ENCODE peak calls at places on chromosomes 11 and 22, in four cellular contexts. N is neural crest cell, E is AG10803, O is endodermal cell. B is an unnamed sample.

GRCh38 chr11:80107415-80107814 is 666.6 kb upstream of the TENM4 start:
- DNase-seq in N (no peak), E (no peak), O (no peak), B (no peak)

GRCh38 chr11:1202776-1203504 is 19.9 kb upstream of the MUC5B start:
- DNase-seq in O (peak), E (peak), N (peak), B (peak)

GRCh38 chr11:73795925-73796632 is 8.4 kb downstream of the MRPL48 start:
- DNase-seq in O (peak), E (no peak), N (no peak), B (peak)

GRCh38 chr11:121482231-121483129 is 29.7 kb upstream of the SORL1-AS1 start:
- DNase-seq in E (no peak), N (no peak), O (peak), B (no peak)

GRCh38 chr11:69707156-69707555 is 3.3 kb upstream of the FGF19 start:
- DNase-seq in O (peak), E (no peak), N (no peak), B (no peak)

GRCh38 chr22:50340157-50340879 is 2.8 kb upstream of the PPP6R2 start:
- DNase-seq in N (no peak), E (peak), O (peak), B (peak)

GRCh38 chr22:32476804-32477203 is 2.2 kb downstream of the FBXO7 start:
- DNase-seq in N (no peak), E (no peak), O (no peak), B (no peak)

GRCh38 chr22:28799834-28800307 is 498 bp downstream of the XBP1 start:
- DNase-seq in E (peak), N (peak), O (peak), B (peak)

GRCh38 chr22:39311592-39312400 is 7.6 kb downstream of the RPL3 start:
- DNase-seq in N (no peak), E (no peak), O (peak), B (no peak)

GRCh38 chr11:113457784-113458183 is 17.4 kb downstream of the DRD2 start:
- DNase-seq in E (no peak), O (peak), N (no peak), B (peak)

GRCh38 chr22:41285820-41286638 is at the start of gene RANGAP1:
- DNase-seq in O (peak), N (peak), E (peak), B (peak)

GRCh38 chr22:31286360-31287255 is 5.7 kb downstream of the PIK3IP1 start:
- DNase-seq in E (no peak), N (no peak), O (no peak), B (no peak)

GRCh38 chr11:5712507-5712906 is 22.9 kb downstream of the TRIM22 start:
- DNase-seq in O (no peak), E (no peak), N (no peak), B (no peak)

GRCh38 chr11:27972432-27973170 is 135.4 kb downstream of the KIF18A start:
- DNase-seq in N (no peak), O (no peak), E (peak), B (no peak)

GRCh38 chr11:118900535-118901384 is 17.1 kb downstream of the CXCR5 start:
- DNase-seq in E (no peak), O (no peak), N (no peak), B (no peak)

GRCh38 chr11:33480636-33481035 is 220.0 kb downstream of the C11orf91 start:
- DNase-seq in O (peak), N (no peak), E (no peak), B (no peak)

GRCh38 chr22:27370281-27370680 is 431.3 kb downstream of the MN1 start:
- DNase-seq in N (no peak), O (no peak), E (no peak), B (no peak)

GRCh38 chr11:114594703-114595102 is 883 bp downstream of the NXPE4 start:
- DNase-seq in O (peak), N (no peak), E (no peak), B (no peak)

GRCh38 chr22:26763633-26764295 is 106.4 kb downstream of the MIAT start:
- DNase-seq in E (peak), N (no peak), O (peak), B (no peak)

GRCh38 chr11:57658023-57658361 is 430 bp downstream of the CLP1 start:
- DNase-seq in N (no peak), E (no peak), O (no peak), B (no peak)

GRCh38 chr22:31973739-31974138 is 29.4 kb downstream of the YWHAH start:
- DNase-seq in N (no peak), O (no peak), E (no peak), B (no peak)

GRCh38 chr11:103609117-103610066 is 427.0 kb upstream of the DDI1 start:
- DNase-seq in E (peak), O (peak), N (no peak), B (no peak)
- TF ChIP-seq CTCF in E (peak), O (peak), N (peak), B (peak)

DNA sequence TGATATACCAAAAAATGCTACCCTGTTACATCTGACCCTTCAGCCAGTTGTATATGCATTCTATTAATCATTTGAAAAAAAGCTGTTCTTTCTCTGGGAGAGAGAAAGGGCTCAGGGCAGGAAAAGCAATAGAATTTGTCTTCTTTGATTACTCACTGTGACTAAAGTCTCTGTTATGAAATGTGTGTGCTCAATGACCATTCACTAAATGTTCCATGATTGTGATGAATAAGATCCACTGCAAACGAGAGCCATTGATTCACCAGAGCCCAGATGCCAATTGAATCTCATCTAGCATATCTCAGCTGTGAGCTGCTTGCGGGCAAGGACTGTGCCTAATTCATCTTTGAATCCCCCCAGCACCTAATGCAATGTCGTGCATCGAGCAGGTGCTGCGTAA is 184.3 kb downstream of the OPCML start:
- DNase-seq in O (no peak), N (no peak), E (no peak), B (no peak)
- TF ChIP-seq CTCF in O (no peak), N (no peak), E (no peak), B (no peak)

GRCh38 chr11:76444384-76445121 is at the start of gene EMSY:
- DNase-seq in E (peak), O (peak), N (peak), B (peak)
- TF ChIP-seq CTCF in E (no peak), O (no peak), N (no peak), B (no peak)

DNA sequence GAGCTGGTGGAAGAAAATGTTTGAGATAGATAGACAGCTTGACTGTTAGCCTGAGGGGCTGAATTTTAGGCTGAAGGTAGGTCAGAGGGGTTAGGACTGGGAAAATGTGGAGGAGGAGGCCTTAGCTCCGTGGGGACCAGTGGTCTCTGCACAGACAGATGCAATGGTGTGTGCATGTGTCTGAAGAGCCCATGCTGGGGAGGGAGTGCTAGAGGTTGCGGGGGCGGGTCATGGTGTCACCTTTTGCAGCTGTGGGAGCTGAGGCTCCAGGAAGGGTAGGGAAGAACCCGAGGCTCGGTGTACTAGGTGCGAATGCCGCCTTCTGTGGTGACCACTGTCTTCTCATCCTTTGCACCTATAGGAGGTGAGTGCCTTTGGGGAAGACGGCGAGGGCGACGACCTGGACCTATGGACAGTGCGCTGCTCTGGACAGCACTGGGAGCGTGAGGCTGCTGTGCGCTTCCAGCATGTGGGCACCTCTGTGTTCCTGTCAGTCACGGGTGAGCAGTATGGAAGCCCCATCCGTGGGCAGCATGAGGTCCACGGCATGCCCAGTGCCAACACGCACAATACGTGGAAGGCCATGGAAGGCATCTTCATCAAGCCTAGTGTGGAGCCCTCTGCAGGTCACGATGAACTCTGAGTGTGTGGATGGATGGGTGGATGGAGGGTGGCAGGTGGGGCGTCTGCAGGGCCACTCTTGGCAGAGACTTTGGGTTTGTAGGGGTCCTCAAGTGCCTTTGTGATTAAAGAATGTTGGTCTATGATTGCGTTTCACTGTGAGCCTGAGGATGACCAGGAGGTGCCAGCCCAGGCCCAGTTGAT is 1.6 kb downstream of the SDF2L1 start:
- DNase-seq in N (no peak), E (no peak), O (no peak), B (no peak)
- TF ChIP-seq CTCF in N (no peak), E (no peak), O (peak), B (peak)

GRCh38 chr11:108733479-108734116 is 68.7 kb downstream of the DDX10 start:
- DNase-seq in O (no peak), N (no peak), E (peak), B (no peak)

GRCh38 chr11:108732395-108732794 is 67.5 kb downstream of the DDX10 start:
- DNase-seq in N (no peak), E (no peak), O (no peak), B (no peak)

DNA sequence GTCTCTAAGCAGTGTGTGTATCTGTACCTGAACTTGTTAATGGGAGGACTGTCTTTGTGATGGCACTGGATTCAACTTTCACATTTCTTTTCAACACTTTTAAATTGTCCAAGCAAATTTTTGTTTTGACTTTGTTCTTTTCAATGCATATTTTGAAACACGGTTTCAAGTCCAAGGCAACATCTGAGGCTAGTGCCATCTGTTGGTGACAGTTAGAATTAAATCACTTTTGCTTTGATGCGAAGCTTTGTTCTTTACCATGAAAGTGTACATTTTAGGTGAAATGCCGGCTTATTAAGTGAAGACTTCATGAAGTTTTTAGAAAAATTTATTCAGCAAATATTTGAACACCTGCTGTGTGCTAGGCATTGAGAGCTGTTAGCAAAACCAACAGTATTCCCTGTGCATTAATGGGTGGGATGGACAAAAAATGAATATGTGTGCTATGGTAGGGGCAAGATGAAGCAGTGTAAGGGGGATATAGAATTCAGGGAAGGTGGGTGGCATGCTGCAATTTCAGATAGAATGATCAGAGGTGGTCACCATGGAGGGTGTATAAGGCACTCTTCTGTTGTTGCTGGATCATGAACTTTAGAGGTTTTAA is 70.2 kb downstream of the DDX10 start:
- DNase-seq in O (no peak), N (no peak), E (no peak), B (no peak)
- TF ChIP-seq CTCF in O (peak), N (peak), E (peak), B (peak)

DNA sequence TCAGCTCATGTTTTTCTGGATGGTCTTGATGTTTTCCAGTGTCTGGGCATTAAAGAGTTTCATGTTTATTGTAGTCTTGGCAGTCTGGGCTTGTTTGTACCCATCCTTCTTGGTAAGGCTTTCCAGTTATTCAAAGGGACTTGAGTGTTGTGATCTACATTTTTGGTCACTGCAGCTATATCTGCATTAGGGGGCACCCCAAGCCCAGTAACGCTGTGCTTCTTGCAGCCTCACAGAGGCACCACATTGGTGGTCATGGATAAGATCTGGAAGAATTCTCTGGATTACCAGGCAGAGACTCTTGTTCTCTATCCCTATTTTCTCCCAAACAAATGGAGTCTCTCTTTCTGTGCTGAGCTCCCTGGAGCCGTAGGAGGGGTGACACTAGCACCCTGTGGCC is 451.5 kb upstream of the FAT3 start:
- DNase-seq in O (peak), E (peak), N (no peak), B (peak)
- TF ChIP-seq CTCF in O (peak), E (peak), N (no peak), B (peak)

DNA sequence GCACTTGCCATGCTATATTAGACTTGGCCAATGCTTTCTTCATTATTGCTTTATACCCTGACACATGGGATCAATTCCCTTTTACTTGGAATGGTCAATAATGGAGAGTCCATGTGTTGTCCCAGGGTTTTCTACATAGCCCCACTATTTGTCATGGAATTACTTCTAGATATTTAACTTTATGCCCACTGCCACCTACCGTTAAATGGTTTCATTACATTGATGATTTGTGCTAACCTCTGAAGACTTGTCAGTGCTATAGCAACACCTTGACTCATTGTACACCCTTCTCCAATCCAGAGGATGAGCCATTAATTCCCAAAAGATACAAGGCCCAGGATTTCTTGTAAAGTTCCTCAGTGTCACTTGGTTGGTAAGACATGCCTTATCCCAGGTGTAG is 31.4 kb upstream of the SLC22A25 start:
- DNase-seq in O (no peak), N (no peak), E (no peak), B (no peak)
- TF ChIP-seq CTCF in O (no peak), N (no peak), E (no peak), B (no peak)

B was measured in BE2C.